ENCODE peak calls at places on chromosomes 5 and 9, in four cellular contexts. One of them, this sample, is unnamed.

GRCh38 chr5:16547200-16547842 is 69.5 kb downstream of the RETREG1 start:
- DNase-seq in tibial artery: no peak
- DNase-seq in NCI-H1694 treated with DMSO at 0.1 percent for 48 hours: no peak
- DNase-seq in anterior cingulate cortex: no peak
- DNase-seq in this sample: no peak

GRCh38 chr5:108295588-108296368 is 86.1 kb downstream of the FBXL17 start:
- DNase-seq in anterior cingulate cortex: no peak
- DNase-seq in NCI-H1694 treated with DMSO at 0.1 percent for 48 hours: no peak
- DNase-seq in tibial artery: no peak
- DNase-seq in this sample: no peak

GRCh38 chr9:135076876-135077430 is 10.5 kb upstream of the OLFM1 start:
- DNase-seq in NCI-H1694 treated with DMSO at 0.1 percent for 48 hours: no peak
- DNase-seq in tibial artery: peak; percentile 27
- DNase-seq in anterior cingulate cortex: no peak
- DNase-seq in this sample: no peak

GRCh38 chr5:181233436-181234115 is 10.1 kb downstream of the RACK1 start:
- DNase-seq in anterior cingulate cortex: no peak
- DNase-seq in NCI-H1694 treated with DMSO at 0.1 percent for 48 hours: no peak
- DNase-seq in tibial artery: peak; percentile 35
- DNase-seq in this sample: no peak

GRCh38 chr9:100690438-100690837 is 112.6 kb downstream of the CAVIN4 start:
- DNase-seq in tibial artery: no peak
- DNase-seq in NCI-H1694 treated with DMSO at 0.1 percent for 48 hours: no peak
- DNase-seq in anterior cingulate cortex: no peak
- DNase-seq in this sample: no peak

GRCh38 chr9:135804588-135805421 is 102.5 kb downstream of the CAMSAP1 start:
- DNase-seq in tibial artery: no peak
- DNase-seq in anterior cingulate cortex: no peak
- DNase-seq in NCI-H1694 treated with DMSO at 0.1 percent for 48 hours: no peak
- DNase-seq in this sample: no peak

GRCh38 chr5:72555871-72556270 is 48.7 kb upstream of the ZNF366 start:
- DNase-seq in anterior cingulate cortex: no peak
- DNase-seq in NCI-H1694 treated with DMSO at 0.1 percent for 48 hours: no peak
- DNase-seq in tibial artery: no peak
- DNase-seq in this sample: no peak

GRCh38 chr9:27292646-27293045 is 4.3 kb downstream of the EQTN start:
- DNase-seq in anterior cingulate cortex: no peak
- DNase-seq in tibial artery: no peak
- DNase-seq in NCI-H1694 treated with DMSO at 0.1 percent for 48 hours: no peak
- DNase-seq in this sample: no peak